ENCODE peak calls at places on chromosomes 3 and 15, in five cellular contexts. O, T, J, K and D are unnamed samples.

GRCh38 chr15:31270767-31271166 is 55.9 kb upstream of the KLF13 start:
- DNase-seq in K (no peak), T (no peak), J (no peak), O (no peak), D (no peak)

GRCh38 chr3:34387831-34388564 is 589.6 kb downstream of the PDCD6IP start:
- DNase-seq in J (peak; percentile 38), O (no peak), T (no peak), K (no peak), D (no peak)

GRCh38 chr15:34436126-34436955 is 1.3 kb downstream of the GOLGA8A start:
- DNase-seq in T (no peak), K (no peak), J (no peak), O (no peak), D (no peak)

GRCh38 chr15:63945838-63946298 is 100.4 kb downstream of the DAPK2 start:
- DNase-seq in T (no peak), O (no peak), J (no peak), K (no peak), D (no peak)

GRCh38 chr15:45340429-45340828 is 37.9 kb downstream of the GATM start:
- DNase-seq in O (no peak), T (no peak), J (no peak), K (no peak), D (no peak)

GRCh38 chr15:33844186-33844585 is 124.1 kb upstream of the CHRM5 start:
- DNase-seq in J (no peak), K (no peak), O (no peak), T (no peak), D (no peak)

GRCh38 chr15:48965972-48966371 is 2.3 kb upstream of the SHC4 start:
- DNase-seq in K (no peak), J (peak; percentile 12), O (no peak), T (peak; percentile 8), D (no peak)

GRCh38 chr3:12187448-12188327 is 29.0 kb upstream of the TIMP4 start:
- DNase-seq in O (no peak), K (no peak), T (no peak), J (no peak), D (no peak)

GRCh38 chr15:58517252-58517681 is 85.5 kb downstream of the LIPC start:
- DNase-seq in O (no peak), T (no peak), J (no peak), K (no peak), D (no peak)

GRCh38 chr15:51131596-51132290 is 37.0 kb upstream of the TNFAIP8L3 start:
- DNase-seq in T (no peak), O (no peak), K (no peak), J (no peak), D (no peak)

GRCh38 chr3:138112362-138112761 is 3.0 kb downstream of the DZIP1L start:
- DNase-seq in O (no peak), J (no peak), K (no peak), T (no peak), D (no peak)

GRCh38 chr15:68700395-68701123 is 120.1 kb downstream of the ANP32A start:
- DNase-seq in K (no peak), O (peak; percentile 33), T (peak; percentile 74), J (peak; percentile 88), D (no peak)

GRCh38 chr15:67080900-67081431 is 15.6 kb downstream of the SMAD3 start:
- DNase-seq in K (peak; percentile 60), J (no peak), T (no peak), O (no peak), D (no peak)

GRCh38 chr3:55790596-55791350 is 303.7 kb upstream of the WNT5A start:
- DNase-seq in T (no peak), O (no peak), J (no peak), K (no peak), D (no peak)

GRCh38 chr3:54567949-54568348 is 359.9 kb downstream of the LRTM1 start:
- DNase-seq in T (no peak), K (no peak), O (no peak), J (no peak), D (no peak)

GRCh38 chr3:188404124-188404523 is 250.2 kb downstream of the LPP start:
- DNase-seq in J (no peak), K (no peak), T (no peak), O (no peak), D (no peak)

GRCh38 chr3:182697345-182697919 is 95.9 kb upstream of the ATP11B start:
- DNase-seq in J (no peak), K (no peak), O (peak; percentile 84), T (peak; percentile 35), D (no peak)

GRCh38 chr3:98325055-98325454 is 28.6 kb upstream of the OR5K4 start:
- DNase-seq in T (no peak), J (no peak), K (no peak), O (no peak), D (no peak)

GRCh38 chr3:385151-385550 is 188.6 kb downstream of the CHL1 start:
- DNase-seq in K (no peak), O (no peak), J (no peak), T (no peak), D (no peak)

GRCh38 chr15:45118131-45118588 is 4.0 kb downstream of the DUOXA2 start:
- DNase-seq in O (peak; percentile 84), T (peak; percentile 87), J (peak; percentile 96), K (peak; percentile 31), D (peak; percentile 44)

GRCh38 chr15:65384895-65385867 is 7.4 kb upstream of the IGDCC3 start:
- DNase-seq in O (peak; percentile 54), K (no peak), J (peak; percentile 88), T (peak; percentile 92), D (peak; percentile 9)

GRCh38 chr3:132721479-132722164 is 587 bp downstream of the NPHP3 start:
- DNase-seq in J (no peak), K (peak; percentile 16), O (peak; percentile 52), T (peak; percentile 48), D (no peak)

GRCh38 chr15:42286445-42287029 is 13.3 kb upstream of the TMEM87A start:
- DNase-seq in J (no peak), O (no peak), K (no peak), T (no peak), D (no peak)

GRCh38 chr3:61564405-61565059 is 3.2 kb downstream of the PTPRG start:
- DNase-seq in O (no peak), J (no peak), K (no peak), T (no peak), D (no peak)

GRCh38 chr3:57164606-57165573 is at the start of gene IL17RD:
- DNase-seq in O (peak; percentile 15), T (peak; percentile 96), J (peak; percentile 36), K (no peak), D (no peak)

GRCh38 chr3:124919756-124920155 is 14.8 kb downstream of the MUC13 start:
- DNase-seq in O (no peak), J (no peak), K (no peak), T (no peak), D (no peak)

GRCh38 chr3:29463306-29463705 is 182.4 kb downstream of the RBMS3 start:
- DNase-seq in J (no peak), K (no peak), O (no peak), T (no peak), D (no peak)

GRCh38 chr15:46413799-46414198 is 779.0 kb downstream of the SQOR start:
- DNase-seq in O (no peak), K (peak; percentile 53), J (no peak), T (no peak), D (peak; percentile 29)

GRCh38 chr15:33636234-33636633 is 325.5 kb downstream of the RYR3 start:
- DNase-seq in T (no peak), O (no peak), K (no peak), J (no peak), D (no peak)

GRCh38 chr3:36701903-36702374 is 62.4 kb downstream of the DCLK3 start:
- DNase-seq in J (no peak), O (no peak), T (no peak), K (peak; percentile 92), D (no peak)

GRCh38 chr3:112167758-112168157 is 34.7 kb upstream of the GCSAM start:
- DNase-seq in O (no peak), K (no peak), J (no peak), T (no peak), D (no peak)

GRCh38 chr3:9047465-9048346 is 84.4 kb upstream of the RAD18 start:
- DNase-seq in O (no peak), K (no peak), T (no peak), J (no peak), D (no peak)

GRCh38 chr3:160567774-160568173 is 2.4 kb upstream of the KPNA4 start:
- DNase-seq in J (no peak), T (no peak), O (no peak), K (no peak), D (no peak)